ENCODE peak calls at places on chromosomes 13 and 19, in nine cellular contexts. One of them, this sample, is unnamed.

GRCh38 chr13:93646247-93646646 is 419.6 kb downstream of the GPC6 start:
- DNase-seq in RWPE1: no peak
- DNase-seq in GM13977: no peak
- DNase-seq in thyroid gland: no peak
- DNase-seq in left ventricle myocardium inferior: no peak
- DNase-seq in keratinocyte: no peak
- DNase-seq in kidney epithelial cell: no peak
- DNase-seq in fibroblast of lung: peak
- DNase-seq in HCT116: no peak
- DNase-seq in this sample: no peak

GRCh38 chr13:94243551-94243950 is 235.9 kb downstream of the DCT start:
- DNase-seq in HCT116: no peak
- DNase-seq in RWPE1: no peak
- DNase-seq in GM13977: no peak
- DNase-seq in fibroblast of lung: peak
- DNase-seq in left ventricle myocardium inferior: no peak
- DNase-seq in kidney epithelial cell: no peak
- DNase-seq in keratinocyte: no peak
- DNase-seq in thyroid gland: no peak
- DNase-seq in this sample: no peak

GRCh38 chr13:97631158-97631557 is 197.2 kb downstream of the RAP2A start:
- DNase-seq in thyroid gland: no peak
- DNase-seq in HCT116: no peak
- DNase-seq in GM13977: no peak
- DNase-seq in left ventricle myocardium inferior: no peak
- DNase-seq in fibroblast of lung: no peak
- DNase-seq in RWPE1: no peak
- DNase-seq in kidney epithelial cell: no peak
- DNase-seq in keratinocyte: no peak
- DNase-seq in this sample: no peak

GRCh38 chr19:38543807-38544568 is 73.8 kb downstream of the MAP4K1 start:
- DNase-seq in RWPE1: peak
- DNase-seq in HCT116: peak
- DNase-seq in keratinocyte: peak
- DNase-seq in thyroid gland: peak
- DNase-seq in fibroblast of lung: peak
- DNase-seq in kidney epithelial cell: peak
- DNase-seq in GM13977: peak
- DNase-seq in left ventricle myocardium inferior: peak
- DNase-seq in this sample: peak

GRCh38 chr13:28478127-28478526 is 16.8 kb downstream of the FLT1 start:
- DNase-seq in fibroblast of lung: peak
- DNase-seq in left ventricle myocardium inferior: no peak
- DNase-seq in keratinocyte: no peak
- DNase-seq in HCT116: no peak
- DNase-seq in GM13977: no peak
- DNase-seq in thyroid gland: no peak
- DNase-seq in RWPE1: no peak
- DNase-seq in kidney epithelial cell: no peak
- DNase-seq in this sample: no peak

GRCh38 chr19:1351324-1351947 is 32.3 kb upstream of the NDUFS7 start:
- DNase-seq in GM13977: no peak
- DNase-seq in fibroblast of lung: no peak
- DNase-seq in kidney epithelial cell: no peak
- DNase-seq in thyroid gland: no peak
- DNase-seq in keratinocyte: no peak
- DNase-seq in left ventricle myocardium inferior: no peak
- DNase-seq in RWPE1: no peak
- DNase-seq in HCT116: no peak
- DNase-seq in this sample: no peak

GRCh38 chr13:84131249-84131648 is 249.0 kb upstream of the SLITRK1 start:
- DNase-seq in fibroblast of lung: no peak
- DNase-seq in keratinocyte: no peak
- DNase-seq in left ventricle myocardium inferior: no peak
- DNase-seq in thyroid gland: no peak
- DNase-seq in HCT116: no peak
- DNase-seq in GM13977: no peak
- DNase-seq in kidney epithelial cell: no peak
- DNase-seq in RWPE1: no peak
- DNase-seq in this sample: no peak

GRCh38 chr13:41696163-41697003 is 239.0 kb downstream of the RGCC start:
- DNase-seq in thyroid gland: no peak
- DNase-seq in fibroblast of lung: peak
- DNase-seq in keratinocyte: peak
- DNase-seq in kidney epithelial cell: peak
- DNase-seq in left ventricle myocardium inferior: no peak
- DNase-seq in GM13977: no peak
- DNase-seq in RWPE1: peak
- DNase-seq in HCT116: peak
- DNase-seq in this sample: no peak

GRCh38 chr19:17966497-17967257 is at the start of gene KCNN1:
- DNase-seq in fibroblast of lung: no peak
- DNase-seq in RWPE1: peak
- DNase-seq in thyroid gland: no peak
- DNase-seq in HCT116: no peak
- DNase-seq in left ventricle myocardium inferior: no peak
- DNase-seq in GM13977: peak
- DNase-seq in kidney epithelial cell: no peak
- DNase-seq in keratinocyte: no peak
- DNase-seq in this sample: peak

GRCh38 chr19:17966115-17966455 is 822 bp upstream of the KCNN1 start:
- DNase-seq in RWPE1: no peak
- DNase-seq in thyroid gland: no peak
- DNase-seq in left ventricle myocardium inferior: no peak
- DNase-seq in HCT116: no peak
- DNase-seq in fibroblast of lung: no peak
- DNase-seq in GM13977: no peak
- DNase-seq in kidney epithelial cell: no peak
- DNase-seq in keratinocyte: no peak
- DNase-seq in this sample: no peak

GRCh38 chr19:17967258-17968051 is 548 bp downstream of the KCNN1 start:
- DNase-seq in HCT116: no peak
- DNase-seq in left ventricle myocardium inferior: no peak
- DNase-seq in RWPE1: no peak
- DNase-seq in fibroblast of lung: no peak
- DNase-seq in keratinocyte: no peak
- DNase-seq in thyroid gland: no peak
- DNase-seq in GM13977: no peak
- DNase-seq in kidney epithelial cell: no peak
- DNase-seq in this sample: no peak

GRCh38 chr19:17965370-17966114 is 1.4 kb upstream of the KCNN1 start:
- DNase-seq in kidney epithelial cell: no peak
- DNase-seq in HCT116: no peak
- DNase-seq in fibroblast of lung: no peak
- DNase-seq in keratinocyte: no peak
- DNase-seq in GM13977: no peak
- DNase-seq in RWPE1: no peak
- DNase-seq in thyroid gland: no peak
- DNase-seq in left ventricle myocardium inferior: no peak
- DNase-seq in this sample: no peak

DNA sequence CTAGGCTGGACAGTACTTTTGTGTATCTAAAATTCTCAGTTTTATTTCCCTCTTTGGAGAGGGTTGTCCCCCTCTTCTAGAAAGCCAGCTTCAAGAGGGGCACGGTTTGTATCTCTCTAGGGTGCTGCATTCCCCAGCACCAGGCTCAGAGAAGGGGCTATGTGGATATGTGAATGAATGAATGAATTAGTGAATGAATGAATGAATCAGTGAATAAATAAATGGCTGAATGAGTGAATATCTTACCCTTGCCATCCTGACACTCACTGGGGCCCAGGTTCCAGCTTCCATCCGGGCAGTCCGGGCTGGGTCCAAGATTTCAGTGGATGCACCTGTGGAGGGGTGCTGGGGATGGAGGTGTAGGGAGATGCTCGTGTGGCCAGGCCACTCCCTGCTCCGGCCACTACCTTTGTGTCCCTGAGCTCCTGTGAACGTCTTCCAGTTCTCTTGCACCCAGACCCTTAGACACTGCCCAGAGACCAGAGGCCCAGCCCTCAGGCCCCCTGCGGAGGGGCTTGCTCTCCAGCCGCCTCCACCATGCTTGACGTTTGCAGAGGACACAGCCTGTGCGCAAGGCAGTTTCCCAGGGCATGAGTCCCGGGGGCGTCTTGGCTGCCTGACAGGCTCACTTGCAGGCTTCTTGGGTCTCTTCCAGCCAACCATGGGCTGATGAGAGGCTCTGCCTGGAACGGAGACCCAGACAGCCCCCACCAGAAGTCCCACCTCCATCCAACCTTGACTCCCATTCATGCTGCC is 2.8 kb upstream of the KCNN1 start:
- DNase-seq in thyroid gland: no peak
- DNase-seq in kidney epithelial cell: no peak
- DNase-seq in HCT116: no peak
- DNase-seq in keratinocyte: no peak
- DNase-seq in GM13977: no peak
- DNase-seq in fibroblast of lung: no peak
- DNase-seq in left ventricle myocardium inferior: no peak
- DNase-seq in RWPE1: no peak
- DNase-seq in this sample: no peak
- TF ChIP-seq CTCF in thyroid gland: no peak
- TF ChIP-seq CTCF in kidney epithelial cell: no peak
- TF ChIP-seq CTCF in HCT116: no peak
- TF ChIP-seq CTCF in keratinocyte: no peak
- TF ChIP-seq CTCF in GM13977: no peak
- TF ChIP-seq CTCF in fibroblast of lung: no peak
- TF ChIP-seq CTCF in left ventricle myocardium inferior: no peak
- TF ChIP-seq CTCF in RWPE1: no peak
- TF ChIP-seq CTCF in this sample: no peak

GRCh38 chr13:49607761-49608160 is 20.5 kb upstream of the ARL11 start:
- DNase-seq in kidney epithelial cell: no peak
- DNase-seq in thyroid gland: no peak
- DNase-seq in RWPE1: no peak
- DNase-seq in keratinocyte: no peak
- DNase-seq in fibroblast of lung: no peak
- DNase-seq in HCT116: no peak
- DNase-seq in left ventricle myocardium inferior: no peak
- DNase-seq in GM13977: no peak
- DNase-seq in this sample: no peak

GRCh38 chr13:49604570-49604969 is 19.2 kb upstream of the RCBTB1 start:
- DNase-seq in RWPE1: no peak
- DNase-seq in kidney epithelial cell: no peak
- DNase-seq in left ventricle myocardium inferior: no peak
- DNase-seq in GM13977: no peak
- DNase-seq in keratinocyte: no peak
- DNase-seq in thyroid gland: peak
- DNase-seq in HCT116: no peak
- DNase-seq in fibroblast of lung: no peak
- DNase-seq in this sample: no peak

GRCh38 chr13:49602005-49602404 is 16.6 kb upstream of the RCBTB1 start:
- DNase-seq in GM13977: no peak
- DNase-seq in keratinocyte: no peak
- DNase-seq in fibroblast of lung: no peak
- DNase-seq in HCT116: no peak
- DNase-seq in kidney epithelial cell: no peak
- DNase-seq in thyroid gland: no peak
- DNase-seq in left ventricle myocardium inferior: no peak
- DNase-seq in RWPE1: no peak
- DNase-seq in this sample: no peak

GRCh38 chr13:49606747-49607648 is 21.3 kb upstream of the ARL11 start:
- DNase-seq in fibroblast of lung: peak
- DNase-seq in kidney epithelial cell: peak
- DNase-seq in HCT116: peak
- DNase-seq in left ventricle myocardium inferior: peak
- DNase-seq in RWPE1: peak
- DNase-seq in GM13977: peak
- DNase-seq in thyroid gland: peak
- DNase-seq in keratinocyte: no peak
- DNase-seq in this sample: peak

GRCh38 chr13:49603318-49603717 is 18.0 kb upstream of the RCBTB1 start:
- DNase-seq in thyroid gland: no peak
- DNase-seq in kidney epithelial cell: no peak
- DNase-seq in HCT116: no peak
- DNase-seq in RWPE1: no peak
- DNase-seq in left ventricle myocardium inferior: no peak
- DNase-seq in fibroblast of lung: no peak
- DNase-seq in GM13977: no peak
- DNase-seq in keratinocyte: no peak
- DNase-seq in this sample: no peak
- TF ChIP-seq CTCF in thyroid gland: no peak
- TF ChIP-seq CTCF in kidney epithelial cell: no peak
- TF ChIP-seq CTCF in HCT116: no peak
- TF ChIP-seq CTCF in RWPE1: no peak
- TF ChIP-seq CTCF in left ventricle myocardium inferior: no peak
- TF ChIP-seq CTCF in fibroblast of lung: no peak
- TF ChIP-seq CTCF in GM13977: no peak
- TF ChIP-seq CTCF in keratinocyte: no peak
- TF ChIP-seq CTCF in this sample: no peak

GRCh38 chr13:50805805-50806204 is 37.7 kb downstream of the DLEU7 start:
- DNase-seq in fibroblast of lung: peak
- DNase-seq in kidney epithelial cell: no peak
- DNase-seq in HCT116: peak
- DNase-seq in RWPE1: no peak
- DNase-seq in keratinocyte: no peak
- DNase-seq in thyroid gland: no peak
- DNase-seq in left ventricle myocardium inferior: no peak
- DNase-seq in GM13977: no peak
- DNase-seq in this sample: no peak
- TF ChIP-seq CTCF in fibroblast of lung: no peak
- TF ChIP-seq CTCF in kidney epithelial cell: no peak
- TF ChIP-seq CTCF in HCT116: peak
- TF ChIP-seq CTCF in RWPE1: no peak
- TF ChIP-seq CTCF in keratinocyte: no peak
- TF ChIP-seq CTCF in thyroid gland: no peak
- TF ChIP-seq CTCF in left ventricle myocardium inferior: peak
- TF ChIP-seq CTCF in GM13977: no peak
- TF ChIP-seq CTCF in this sample: no peak

DNA sequence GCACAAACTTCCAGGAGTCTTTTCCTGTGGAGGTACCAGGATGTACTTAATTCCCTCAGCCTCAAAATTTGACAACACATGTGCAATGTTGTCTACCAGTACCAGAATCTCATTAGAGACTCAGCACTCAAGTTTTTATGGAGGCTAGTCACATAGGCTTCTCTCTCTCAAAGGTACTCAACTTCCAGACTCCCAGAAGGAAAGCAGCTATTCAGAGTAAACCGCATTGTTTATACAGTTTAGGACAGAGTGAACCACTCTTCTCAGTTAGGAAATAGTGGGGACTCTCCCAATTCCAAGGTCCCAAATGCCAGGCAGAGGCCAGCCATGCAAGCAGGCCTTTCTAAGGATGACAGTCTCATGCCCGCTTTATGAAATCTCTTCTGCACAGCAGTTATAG is 8.5 kb upstream of the C1QTNF9B start:
- DNase-seq in GM13977: no peak
- DNase-seq in thyroid gland: no peak
- DNase-seq in left ventricle myocardium inferior: no peak
- DNase-seq in HCT116: no peak
- DNase-seq in kidney epithelial cell: no peak
- DNase-seq in RWPE1: no peak
- DNase-seq in keratinocyte: no peak
- DNase-seq in fibroblast of lung: peak
- DNase-seq in this sample: no peak
- TF ChIP-seq CTCF in GM13977: no peak
- TF ChIP-seq CTCF in thyroid gland: no peak
- TF ChIP-seq CTCF in left ventricle myocardium inferior: no peak
- TF ChIP-seq CTCF in HCT116: no peak
- TF ChIP-seq CTCF in kidney epithelial cell: no peak
- TF ChIP-seq CTCF in RWPE1: no peak
- TF ChIP-seq CTCF in keratinocyte: no peak
- TF ChIP-seq CTCF in fibroblast of lung: no peak
- TF ChIP-seq CTCF in this sample: no peak

This sample was measured in GM13976.